ENCODE peak calls at places on chromosome 6, in six cellular contexts. S is upper lobe of right lung, R is colonic mucosa, Z is cardiac fibroblast, M is AG09319, J is fibroblast of lung. N is an unnamed sample.
A peak's percentile ranks its signal among the peaks of the same experiment; 100 is the strongest.

GRCh38 chr6:17870302-17871168 is 116.9 kb downstream of the KIF13A start:
- DNase-seq in J (no peak), Z (no peak), M (no peak), R (no peak), S (no peak), N (no peak)

GRCh38 chr6:169034523-169035167 is 219.0 kb downstream of the THBS2 start:
- DNase-seq in J (peak; percentile 27), R (no peak), M (peak; percentile 52), Z (peak; percentile 16), S (peak; percentile 36), N (no peak)

GRCh38 chr6:9516207-9516606 is 898.7 kb downstream of the TFAP2A start:
- DNase-seq in M (no peak), R (no peak), Z (peak; percentile 64), J (peak; percentile 64), S (no peak), N (no peak)

GRCh38 chr6:134065706-134066105 is 13.3 kb upstream of the SLC2A12 start:
- DNase-seq in Z (peak; percentile 50), R (no peak), M (no peak), S (no peak), J (peak; percentile 41), N (no peak)

GRCh38 chr6:158708239-158708638 is 58.4 kb downstream of the SYTL3 start:
- DNase-seq in M (no peak), Z (peak; percentile 65), J (peak; percentile 85), S (no peak), R (no peak), N (peak; percentile 21)

GRCh38 chr6:452301-453067 is 60.9 kb downstream of the IRF4 start:
- DNase-seq in Z (peak; percentile 39), R (no peak), M (no peak), S (no peak), J (no peak), N (no peak)

GRCh38 chr6:162442675-162443074 is 284.9 kb downstream of the PRKN start:
- DNase-seq in S (no peak), J (peak; percentile 17), R (no peak), M (no peak), Z (no peak), N (no peak)

GRCh38 chr6:129644567-129645015 is 65.4 kb downstream of the ARHGAP18 start:
- DNase-seq in R (no peak), S (no peak), M (no peak), Z (peak; percentile 76), J (peak; percentile 53), N (no peak)

GRCh38 chr6:34129753-34130152 is 16.1 kb downstream of the GRM4 start:
- DNase-seq in Z (no peak), S (no peak), J (no peak), R (no peak), M (no peak), N (no peak)

GRCh38 chr6:83904395-83904794 is 44.9 kb downstream of the CYB5R4 start:
- DNase-seq in M (no peak), S (no peak), J (no peak), R (no peak), Z (no peak), N (no peak)

GRCh38 chr6:4496284-4496683 is 279.9 kb upstream of the CDYL start:
- DNase-seq in Z (no peak), R (no peak), J (no peak), M (no peak), S (no peak), N (no peak)

GRCh38 chr6:69090132-69090531 is 455.1 kb downstream of the ADGRB3 start:
- DNase-seq in S (no peak), R (no peak), M (peak; percentile 4), J (peak; percentile 51), Z (peak; percentile 96), N (no peak)

GRCh38 chr6:143397229-143398222 is 53.0 kb downstream of the ADAT2 start:
- DNase-seq in S (peak; percentile 86), J (peak; percentile 21), R (peak; percentile 69), Z (peak; percentile 94), M (peak; percentile 23), N (no peak)

GRCh38 chr6:46555129-46555528 is 63.9 kb upstream of the RCAN2 start:
- DNase-seq in J (no peak), S (no peak), Z (no peak), R (no peak), M (no peak), N (no peak)

GRCh38 chr6:74651948-74652347 is 553.9 kb downstream of the COL12A1 start:
- DNase-seq in M (peak; percentile 53), J (peak; percentile 44), S (no peak), Z (peak; percentile 39), R (no peak), N (no peak)

GRCh38 chr6:126181173-126181741 is 158.7 kb upstream of the CENPW start:
- DNase-seq in M (no peak), J (no peak), R (no peak), Z (peak; percentile 11), S (no peak), N (no peak)

GRCh38 chr6:106783631-106784566 is 154.5 kb downstream of the QRSL1 start:
- DNase-seq in Z (peak; percentile 7), S (no peak), J (no peak), M (no peak), R (no peak), N (no peak)

GRCh38 chr6:34169897-34170296 is 24.0 kb upstream of the GRM4 start:
- DNase-seq in J (no peak), Z (no peak), S (no peak), M (no peak), R (no peak), N (no peak)

GRCh38 chr6:36873612-36874011 is 991 bp downstream of the PPIL1 start:
- DNase-seq in Z (no peak), S (no peak), M (no peak), J (no peak), R (no peak), N (no peak)
- TF ChIP-seq CTCF in Z (no peak), S (no peak), M (no peak), J (no peak), R (no peak), N (no peak)

GRCh38 chr6:89364586-89364985 is 12.1 kb upstream of the UBE2J1 start:
- DNase-seq in M (no peak), R (no peak), Z (no peak), S (no peak), J (no peak), N (no peak)

GRCh38 chr6:89371849-89372505 is 19.5 kb upstream of the UBE2J1 start:
- DNase-seq in J (peak; percentile 36), R (peak; percentile 76), S (peak; percentile 89), M (no peak), Z (peak; percentile 58), N (peak; percentile 78)

GRCh38 chr6:89369009-89369408 is 16.5 kb upstream of the UBE2J1 start:
- DNase-seq in J (peak; percentile 59), S (peak; percentile 72), Z (peak; percentile 60), M (peak; percentile 31), R (peak; percentile 46), N (no peak)

GRCh38 chr6:89372506-89372901 is 20.0 kb upstream of the UBE2J1 start:
- DNase-seq in M (no peak), J (no peak), Z (no peak), S (no peak), R (no peak), N (no peak)

GRCh38 chr6:89368107-89368506 is 15.6 kb upstream of the UBE2J1 start:
- DNase-seq in J (peak; percentile 65), M (no peak), R (peak; percentile 84), Z (peak; percentile 73), S (no peak), N (peak; percentile 79)
- TF ChIP-seq CTCF in J (peak; percentile 75), M (peak; percentile 76), R (peak; percentile 62), Z (peak; percentile 90), S (peak; percentile 83), N (peak; percentile 77)

DNA sequence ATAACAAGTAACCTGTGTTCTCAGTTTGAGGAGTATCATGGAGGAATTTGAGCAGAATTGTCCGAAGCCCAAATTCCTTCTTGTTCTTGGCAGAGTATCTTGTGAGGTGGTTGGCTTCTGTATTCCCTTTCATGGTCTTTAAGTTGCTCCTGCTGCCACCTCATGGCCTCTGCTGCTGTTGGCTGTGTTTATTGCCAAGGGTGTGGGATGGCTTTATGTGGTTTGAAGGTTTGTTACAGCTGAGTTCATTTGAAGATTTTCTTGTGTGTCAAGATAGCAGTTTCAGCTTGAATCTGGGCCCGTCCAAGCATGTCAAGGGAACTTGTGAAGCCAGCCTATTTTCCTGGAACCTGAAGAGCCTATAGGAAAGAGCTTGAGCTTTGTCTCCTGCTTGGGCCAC is 20.2 kb upstream of the TTK start:
- DNase-seq in M (no peak), R (no peak), S (no peak), J (no peak), Z (peak; percentile 14), N (no peak)
- TF ChIP-seq CTCF in M (no peak), R (no peak), S (no peak), J (no peak), Z (no peak), N (no peak)

DNA sequence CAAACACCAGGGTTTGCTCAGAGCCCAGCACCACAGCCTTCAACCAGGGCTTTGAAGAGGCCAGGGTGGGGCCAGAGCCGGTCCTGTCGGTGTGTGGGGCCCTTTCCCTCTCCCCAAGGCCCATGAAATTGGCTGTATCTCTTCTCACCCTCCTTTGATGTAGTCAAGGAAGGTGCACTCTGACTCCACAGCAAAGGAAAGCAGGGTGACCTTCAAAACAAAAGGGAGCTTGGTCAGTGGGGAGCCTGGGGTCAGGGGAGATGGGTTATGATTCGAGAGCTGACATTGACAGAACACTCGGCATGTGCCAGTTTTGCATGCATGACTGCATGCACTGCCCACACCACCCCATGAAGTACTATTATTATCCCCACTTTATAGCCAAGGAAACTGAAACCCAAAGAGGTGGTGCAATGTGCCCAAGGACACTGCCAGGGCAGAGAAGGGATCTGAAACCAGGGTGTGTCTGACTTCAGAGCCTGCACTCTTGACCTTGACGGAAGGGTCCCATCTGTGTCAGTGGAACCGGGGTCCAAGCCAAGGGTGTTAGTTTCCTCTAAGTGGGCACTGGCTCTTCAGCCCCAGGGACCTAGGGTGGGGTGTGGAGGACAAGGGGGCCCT is 55.4 kb downstream of the RAB44 start:
- DNase-seq in Z (no peak), R (peak; percentile 67), S (no peak), M (no peak), J (no peak), N (no peak)
- TF ChIP-seq CTCF in Z (no peak), R (no peak), S (no peak), M (no peak), J (no peak), N (no peak)

GRCh38 chr6:43575772-43576551 is at the start of the genes POLH and XPO5:
- DNase-seq in Z (peak; percentile 91), R (peak; percentile 93), S (peak; percentile 97), M (peak; percentile 80), J (peak; percentile 89), N (peak; percentile 90)
- TF ChIP-seq CTCF in Z (no peak), R (no peak), S (no peak), M (peak; percentile 23), J (no peak), N (no peak)

GRCh38 chr6:36094786-36095496 is 35.4 kb upstream of the MAPK13 start:
- DNase-seq in J (peak; percentile 80), M (peak; percentile 32), S (peak; percentile 87), Z (peak; percentile 81), R (peak; percentile 91), N (peak; percentile 89)

GRCh38 chr6:36094238-36094637 is 36.1 kb upstream of the MAPK13 start:
- DNase-seq in R (no peak), J (no peak), Z (no peak), S (no peak), M (no peak), N (no peak)

GRCh38 chr6:36098920-36099647 is 31.2 kb upstream of the MAPK13 start:
- DNase-seq in Z (peak; percentile 22), R (no peak), J (no peak), M (no peak), S (no peak), N (no peak)

GRCh38 chr6:36098253-36098919 is 31.9 kb upstream of the MAPK13 start:
- DNase-seq in R (no peak), J (no peak), M (no peak), S (no peak), Z (no peak), N (no peak)

GRCh38 chr6:36095497-36096391 is 34.6 kb upstream of the MAPK13 start:
- DNase-seq in M (no peak), J (no peak), R (peak; percentile 83), Z (no peak), S (no peak), N (no peak)
- TF ChIP-seq CTCF in M (no peak), J (no peak), R (no peak), Z (no peak), S (no peak), N (peak; percentile 6)